ENCODE peak calls at places on chromosome 2, in nine cellular contexts. One of them, this sample, is unnamed.

GRCh38 chr2:168246072-168246482 is 1.3 kb downstream of the STK39 start:
- DNase-seq in MV-4-11: no peak
- DNase-seq in immature natural killer cell: no peak
- DNase-seq in ovary: no peak
- DNase-seq in hypothalamus: no peak
- DNase-seq in renal cortical epithelial cell: no peak
- DNase-seq in DMS79 treated with DMSO at 0.1 percent for 48 hours: peak; percentile 68
- DNase-seq in K562: no peak
- DNase-seq in activated CD4-positive, alpha-beta T cell treated with anti-CD3 and anti-CD28 coated beads for 1 hour: no peak
- DNase-seq in this sample: no peak

GRCh38 chr2:108349571-108349928 is 28.2 kb upstream of the SULT1C4 start:
- DNase-seq in MV-4-11: no peak
- DNase-seq in immature natural killer cell: no peak
- DNase-seq in ovary: no peak
- DNase-seq in hypothalamus: no peak
- DNase-seq in renal cortical epithelial cell: no peak
- DNase-seq in DMS79 treated with DMSO at 0.1 percent for 48 hours: no peak
- DNase-seq in K562: no peak
- DNase-seq in activated CD4-positive, alpha-beta T cell treated with anti-CD3 and anti-CD28 coated beads for 1 hour: no peak
- DNase-seq in this sample: no peak

GRCh38 chr2:107772380-107772779 is 54.3 kb upstream of the RGPD4 start:
- DNase-seq in MV-4-11: no peak
- DNase-seq in immature natural killer cell: no peak
- DNase-seq in ovary: no peak
- DNase-seq in hypothalamus: no peak
- DNase-seq in renal cortical epithelial cell: peak; percentile 10
- DNase-seq in DMS79 treated with DMSO at 0.1 percent for 48 hours: peak; percentile 78
- DNase-seq in K562: no peak
- DNase-seq in activated CD4-positive, alpha-beta T cell treated with anti-CD3 and anti-CD28 coated beads for 1 hour: no peak
- DNase-seq in this sample: no peak

GRCh38 chr2:177332992-177333388 is 59.6 kb upstream of the AGPS start:
- DNase-seq in MV-4-11: no peak
- DNase-seq in immature natural killer cell: no peak
- DNase-seq in ovary: no peak
- DNase-seq in hypothalamus: no peak
- DNase-seq in renal cortical epithelial cell: no peak
- DNase-seq in DMS79 treated with DMSO at 0.1 percent for 48 hours: no peak
- DNase-seq in K562: no peak
- DNase-seq in activated CD4-positive, alpha-beta T cell treated with anti-CD3 and anti-CD28 coated beads for 1 hour: no peak
- DNase-seq in this sample: no peak

GRCh38 chr2:157004789-157005188 is 252.7 kb upstream of the GALNT5 start:
- DNase-seq in MV-4-11: no peak
- DNase-seq in immature natural killer cell: no peak
- DNase-seq in ovary: no peak
- DNase-seq in hypothalamus: no peak
- DNase-seq in renal cortical epithelial cell: no peak
- DNase-seq in DMS79 treated with DMSO at 0.1 percent for 48 hours: no peak
- DNase-seq in K562: no peak
- DNase-seq in activated CD4-positive, alpha-beta T cell treated with anti-CD3 and anti-CD28 coated beads for 1 hour: no peak
- DNase-seq in this sample: no peak

GRCh38 chr2:219331560-219332213 is 857 bp downstream of the RESP18 start:
- DNase-seq in MV-4-11: no peak
- DNase-seq in immature natural killer cell: no peak
- DNase-seq in ovary: peak; percentile 35
- DNase-seq in hypothalamus: no peak
- DNase-seq in renal cortical epithelial cell: no peak
- DNase-seq in DMS79 treated with DMSO at 0.1 percent for 48 hours: no peak
- DNase-seq in K562: peak; percentile 62
- DNase-seq in activated CD4-positive, alpha-beta T cell treated with anti-CD3 and anti-CD28 coated beads for 1 hour: no peak
- DNase-seq in this sample: peak; percentile 84

GRCh38 chr2:74552914-74553811 is 579 bp downstream of the LOXL3 start:
- DNase-seq in MV-4-11: no peak
- DNase-seq in immature natural killer cell: no peak
- DNase-seq in ovary: peak; percentile 50
- DNase-seq in hypothalamus: peak; percentile 16
- DNase-seq in renal cortical epithelial cell: no peak
- DNase-seq in DMS79 treated with DMSO at 0.1 percent for 48 hours: no peak
- DNase-seq in K562: peak; percentile 27
- DNase-seq in activated CD4-positive, alpha-beta T cell treated with anti-CD3 and anti-CD28 coated beads for 1 hour: no peak
- DNase-seq in this sample: peak; percentile 50

GRCh38 chr2:88690591-88691338 is 708 bp upstream of the RPIA start:
- DNase-seq in MV-4-11: no peak
- DNase-seq in immature natural killer cell: no peak
- DNase-seq in ovary: peak; percentile 54
- DNase-seq in hypothalamus: no peak
- DNase-seq in renal cortical epithelial cell: peak; percentile 57
- DNase-seq in DMS79 treated with DMSO at 0.1 percent for 48 hours: no peak
- DNase-seq in K562: peak; percentile 49
- DNase-seq in activated CD4-positive, alpha-beta T cell treated with anti-CD3 and anti-CD28 coated beads for 1 hour: peak; percentile 28
- DNase-seq in this sample: peak; percentile 11

GRCh38 chr2:164803772-164804466 is 37.7 kb downstream of the COBLL1 start:
- DNase-seq in MV-4-11: no peak
- DNase-seq in immature natural killer cell: no peak
- DNase-seq in ovary: no peak
- DNase-seq in hypothalamus: no peak
- DNase-seq in renal cortical epithelial cell: no peak
- DNase-seq in DMS79 treated with DMSO at 0.1 percent for 48 hours: no peak
- DNase-seq in K562: no peak
- DNase-seq in activated CD4-positive, alpha-beta T cell treated with anti-CD3 and anti-CD28 coated beads for 1 hour: no peak
- DNase-seq in this sample: peak; percentile 59

GRCh38 chr2:99984781-99985525 is 157.4 kb downstream of the AFF3 start:
- DNase-seq in MV-4-11: no peak
- DNase-seq in immature natural killer cell: no peak
- DNase-seq in ovary: no peak
- DNase-seq in hypothalamus: no peak
- DNase-seq in renal cortical epithelial cell: peak; percentile 66
- DNase-seq in DMS79 treated with DMSO at 0.1 percent for 48 hours: no peak
- DNase-seq in K562: no peak
- DNase-seq in activated CD4-positive, alpha-beta T cell treated with anti-CD3 and anti-CD28 coated beads for 1 hour: no peak
- DNase-seq in this sample: peak; percentile 69

GRCh38 chr2:118738524-118739308 is 108.7 kb downstream of the EN1 start:
- DNase-seq in MV-4-11: no peak
- DNase-seq in immature natural killer cell: no peak
- DNase-seq in ovary: no peak
- DNase-seq in hypothalamus: no peak
- DNase-seq in renal cortical epithelial cell: peak; percentile 85
- DNase-seq in DMS79 treated with DMSO at 0.1 percent for 48 hours: no peak
- DNase-seq in K562: peak; percentile 62
- DNase-seq in activated CD4-positive, alpha-beta T cell treated with anti-CD3 and anti-CD28 coated beads for 1 hour: no peak
- DNase-seq in this sample: peak; percentile 91

GRCh38 chr2:3953117-3953516 is 249.7 kb downstream of the DCDC2C start:
- DNase-seq in MV-4-11: no peak
- DNase-seq in immature natural killer cell: no peak
- DNase-seq in ovary: no peak
- DNase-seq in hypothalamus: no peak
- DNase-seq in renal cortical epithelial cell: no peak
- DNase-seq in DMS79 treated with DMSO at 0.1 percent for 48 hours: no peak
- DNase-seq in K562: no peak
- DNase-seq in activated CD4-positive, alpha-beta T cell treated with anti-CD3 and anti-CD28 coated beads for 1 hour: no peak
- DNase-seq in this sample: no peak

GRCh38 chr2:214076527-214076926 is 334.3 kb upstream of the VWC2L start:
- DNase-seq in MV-4-11: no peak
- DNase-seq in immature natural killer cell: no peak
- DNase-seq in ovary: no peak
- DNase-seq in hypothalamus: no peak
- DNase-seq in renal cortical epithelial cell: peak; percentile 97
- DNase-seq in DMS79 treated with DMSO at 0.1 percent for 48 hours: no peak
- DNase-seq in K562: no peak
- DNase-seq in activated CD4-positive, alpha-beta T cell treated with anti-CD3 and anti-CD28 coated beads for 1 hour: no peak
- DNase-seq in this sample: peak; percentile 9

GRCh38 chr2:167689444-167689843 is 558.0 kb downstream of the STK39 start:
- DNase-seq in MV-4-11: no peak
- DNase-seq in immature natural killer cell: no peak
- DNase-seq in ovary: no peak
- DNase-seq in hypothalamus: no peak
- DNase-seq in renal cortical epithelial cell: no peak
- DNase-seq in DMS79 treated with DMSO at 0.1 percent for 48 hours: no peak
- DNase-seq in K562: peak; percentile 29
- DNase-seq in activated CD4-positive, alpha-beta T cell treated with anti-CD3 and anti-CD28 coated beads for 1 hour: no peak
- DNase-seq in this sample: no peak

GRCh38 chr2:43041661-43042360 is 184.6 kb downstream of the ZFP36L2 start:
- DNase-seq in MV-4-11: peak; percentile 19
- DNase-seq in immature natural killer cell: no peak
- DNase-seq in ovary: peak; percentile 81
- DNase-seq in hypothalamus: no peak
- DNase-seq in renal cortical epithelial cell: peak; percentile 92
- DNase-seq in DMS79 treated with DMSO at 0.1 percent for 48 hours: no peak
- DNase-seq in K562: peak; percentile 89
- DNase-seq in activated CD4-positive, alpha-beta T cell treated with anti-CD3 and anti-CD28 coated beads for 1 hour: no peak
- DNase-seq in this sample: peak; percentile 94

GRCh38 chr2:177733-178132 is 86.1 kb downstream of the SH3YL1 start:
- DNase-seq in MV-4-11: no peak
- DNase-seq in immature natural killer cell: no peak
- DNase-seq in ovary: no peak
- DNase-seq in hypothalamus: no peak
- DNase-seq in renal cortical epithelial cell: no peak
- DNase-seq in DMS79 treated with DMSO at 0.1 percent for 48 hours: no peak
- DNase-seq in K562: no peak
- DNase-seq in activated CD4-positive, alpha-beta T cell treated with anti-CD3 and anti-CD28 coated beads for 1 hour: no peak
- DNase-seq in this sample: no peak